ENCODE peak calls at places on chromosomes 2 and 18, in eight cellular contexts. E is mammary epithelial cell; F is spleen; D is CD4-positive, CD25-positive, alpha-beta regulatory T cell; R is gastrocnemius medialis; P is A549; N is thyroid gland; H is ovary. T is an unnamed sample.
A peak's percentile ranks its signal among the peaks of the same experiment; 100 is the strongest.

GRCh38 chr2:204533629-204534370 is 11.5 kb upstream of the PARD3B start:
- DNase-seq in E (peak; percentile 73), F (no peak), N (no peak), D (no peak), H (no peak), P (peak; percentile 33), R (no peak), T (peak; percentile 13)

GRCh38 chr2:120428748-120429147 is 82.8 kb downstream of the INHBB start:
- DNase-seq in P (no peak), E (no peak), F (peak; percentile 14), N (no peak), D (no peak), H (no peak), R (no peak), T (no peak)

GRCh38 chr2:8197101-8197500 is 484.8 kb upstream of the ID2 start:
- DNase-seq in H (no peak), D (no peak), R (no peak), E (no peak), P (no peak), F (no peak), N (no peak), T (no peak)

GRCh38 chr2:70214365-70214764 is 23.5 kb upstream of the C2orf42 start:
- DNase-seq in R (no peak), D (no peak), F (no peak), E (no peak), N (no peak), H (no peak), P (no peak), T (no peak)

GRCh38 chr2:109510136-109511028 is 103.4 kb downstream of the SEPTIN10 start:
- DNase-seq in N (peak; percentile 85), P (peak; percentile 74), E (peak; percentile 50), F (peak; percentile 89), H (peak; percentile 78), R (peak; percentile 75), D (peak; percentile 75), T (peak; percentile 68)

GRCh38 chr18:52902188-52902587 is 562.2 kb downstream of the DCC start:
- DNase-seq in P (no peak), E (no peak), H (no peak), N (no peak), D (no peak), F (no peak), R (no peak), T (no peak)

GRCh38 chr2:237473474-237474453 is 13.3 kb upstream of the MLPH start:
- DNase-seq in P (no peak), D (no peak), R (no peak), H (no peak), E (peak; percentile 68), N (no peak), F (no peak), T (peak; percentile 17)

GRCh38 chr2:62653582-62654422 is 51.7 kb upstream of the EHBP1 start:
- DNase-seq in P (peak; percentile 92), E (peak; percentile 79), F (no peak), R (no peak), N (no peak), D (no peak), H (no peak), T (no peak)

GRCh38 chr2:27566628-27567027 is 16.2 kb upstream of the ZNF512 start:
- DNase-seq in R (no peak), P (no peak), F (no peak), N (no peak), E (peak; percentile 94), H (no peak), D (no peak), T (no peak)

GRCh38 chr2:113406114-113406513 is 31.4 kb upstream of the ZNG1B start:
- DNase-seq in N (no peak), D (no peak), H (no peak), E (no peak), P (no peak), F (peak; percentile 88), R (no peak), T (peak; percentile 37)

GRCh38 chr18:41829648-41830516 is 125.2 kb upstream of the PIK3C3 start:
- DNase-seq in P (no peak), R (no peak), D (no peak), F (no peak), H (no peak), N (no peak), E (peak; percentile 9), T (peak; percentile 2)

GRCh38 chr2:213834331-213834730 is 550.1 kb downstream of the SPAG16 start:
- DNase-seq in R (peak; percentile 33), H (no peak), P (peak; percentile 55), N (no peak), F (no peak), E (peak; percentile 51), D (no peak), T (no peak)

GRCh38 chr2:383173-383572 is 95.3 kb upstream of the ALKAL2 start:
- DNase-seq in H (no peak), E (no peak), N (no peak), D (no peak), F (no peak), P (peak; percentile 10), R (no peak), T (no peak)

GRCh38 chr2:159362816-159363251 is 76.3 kb upstream of the WDSUB1 start:
- DNase-seq in H (no peak), E (peak; percentile 77), F (no peak), D (no peak), R (no peak), P (peak; percentile 4), N (no peak), T (no peak)

DNA sequence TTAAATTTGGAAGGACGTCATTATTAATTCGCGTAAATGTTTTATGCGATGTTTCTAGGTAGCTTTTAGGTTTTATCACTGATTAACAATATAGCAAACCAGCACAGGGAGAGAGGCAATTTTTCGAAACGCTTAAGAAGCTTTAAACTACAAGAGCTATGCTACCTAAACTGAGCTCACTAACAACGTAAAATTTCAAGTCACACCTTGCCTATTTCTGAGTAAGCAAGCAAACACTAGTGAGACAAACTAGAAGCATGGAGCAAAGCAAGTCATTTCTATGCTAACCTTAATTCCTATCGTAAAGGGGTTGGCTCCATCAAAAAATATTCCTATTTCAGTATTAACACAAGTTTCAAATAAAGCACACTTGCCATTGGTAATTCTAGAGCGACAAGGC is 1.2 kb downstream of the ITSN2 start:
- DNase-seq in D (no peak), N (no peak), F (no peak), H (no peak), R (no peak), P (no peak), E (peak; percentile 37), T (no peak)
- H3K27ac ChIP-seq in D (peak overlapping the region; percentile 90), N (peak overlapping the region; percentile 95), F (peak overlapping the region; percentile 99), H (no peak overlapping the region), R (peak overlapping the region; percentile 99), P (peak overlapping the region; percentile 96), E (peak overlapping the region; percentile 73), T (no peak overlapping the region)

GRCh38 chr2:238726670-238727584 is 121.0 kb upstream of the TWIST2 start:
- DNase-seq in E (no peak), D (no peak), N (no peak), H (no peak), F (no peak), P (no peak), R (no peak), T (no peak)
- H3K27ac ChIP-seq in E (no peak overlapping the region), D (no peak overlapping the region), N (no peak overlapping the region), H (no peak overlapping the region), F (no peak overlapping the region), P (no peak overlapping the region), R (no peak overlapping the region), T (no peak overlapping the region)

GRCh38 chr2:219434468-219434717 is 250 bp upstream of the SPEG start:
- DNase-seq in D (no peak), H (no peak), N (no peak), P (no peak), E (no peak), F (peak; percentile 55), R (no peak), T (peak; percentile 60)

GRCh38 chr2:219434718-219435525 is at the start of gene SPEG:
- DNase-seq in N (no peak), P (no peak), D (no peak), F (peak; percentile 55), E (no peak), R (peak; percentile 91), H (no peak), T (no peak)

GRCh38 chr2:219435701-219436100 is 1.1 kb downstream of the SPEG start:
- DNase-seq in E (no peak), F (no peak), D (no peak), H (no peak), N (no peak), R (peak; percentile 46), P (no peak), T (no peak)

GRCh38 chr2:219436491-219436890 is 1.8 kb downstream of the SPEG start:
- DNase-seq in D (no peak), P (no peak), H (no peak), E (no peak), F (no peak), R (peak; percentile 30), N (no peak), T (no peak)

DNA sequence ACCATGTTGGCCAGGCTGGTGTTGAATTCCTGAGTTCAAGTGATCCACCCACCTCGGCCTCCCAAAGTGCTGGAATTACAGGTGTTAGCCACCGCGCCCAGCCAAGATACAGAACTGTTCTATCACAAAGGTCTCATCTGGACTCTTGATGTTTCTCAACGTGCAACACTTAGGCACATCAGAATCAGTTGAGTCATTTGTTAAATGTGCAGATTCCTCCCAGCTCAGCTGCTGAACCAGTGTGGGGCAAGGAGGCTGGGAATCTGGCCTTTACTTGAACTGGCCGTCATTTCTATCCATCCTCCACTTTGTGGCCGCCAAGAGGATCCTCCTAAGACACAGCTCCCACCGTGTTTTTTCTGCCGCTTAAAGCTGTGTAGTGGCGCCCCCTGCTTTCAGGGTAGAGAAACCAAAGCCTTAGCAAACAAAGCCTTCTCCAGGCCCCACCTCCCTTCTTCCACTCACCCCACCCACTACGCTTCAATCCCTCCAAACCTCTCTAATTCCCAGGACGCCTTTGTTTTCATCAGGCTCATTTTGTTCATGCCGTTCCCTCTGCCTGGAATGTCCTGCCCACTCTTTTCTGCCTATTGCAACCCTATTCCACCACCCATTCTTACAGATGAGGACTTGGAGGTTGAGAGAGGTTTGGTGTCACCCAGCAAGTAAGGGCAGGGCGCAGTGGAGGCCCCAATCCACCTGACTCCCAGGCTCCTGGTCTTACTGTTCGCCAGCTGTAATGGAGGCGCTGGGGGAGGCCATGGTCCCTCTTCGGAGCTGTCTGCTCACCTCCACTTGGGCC is 776 bp upstream of the SPEG start:
- DNase-seq in E (no peak), N (no peak), H (no peak), D (peak; percentile 37), R (peak; percentile 89), P (peak; percentile 71), F (peak; percentile 31), T (peak; percentile 91)
- H3K27ac ChIP-seq in E (no peak overlapping the region), N (no peak overlapping the region), H (no peak overlapping the region), D (no peak overlapping the region), R (peak overlapping the region; percentile 95), P (no peak overlapping the region), F (no peak overlapping the region), T (peak overlapping the region; percentile 50)

GRCh38 chr2:96928277-96928781 is 58.1 kb downstream of the FAM178B start:
- DNase-seq in H (no peak), E (peak; percentile 39), R (no peak), F (no peak), N (peak; percentile 28), D (no peak), P (no peak), T (peak; percentile 34)
- H3K27ac ChIP-seq in H (no peak overlapping the region), E (no peak overlapping the region), R (peak overlapping the region; percentile 59), F (no peak overlapping the region), N (no peak overlapping the region), D (no peak overlapping the region), P (no peak overlapping the region), T (no peak overlapping the region)

GRCh38 chr2:170394988-170395387 is 217.0 kb downstream of the MYO3B start:
- DNase-seq in F (no peak), N (no peak), R (no peak), E (no peak), H (no peak), P (peak; percentile 2), D (no peak), T (no peak)
- H3K27ac ChIP-seq in F (no peak overlapping the region), N (no peak overlapping the region), R (no peak overlapping the region), E (no peak overlapping the region), H (no peak overlapping the region), P (no peak overlapping the region), D (no peak overlapping the region), T (no peak overlapping the region)